ENCODE peak calls at places on chromosomes 6 and 20, in four cellular contexts. A is A549, O is psoas muscle, V is GM12878. S is an unnamed sample.

GRCh38 chr6:143514996-143515760 is 3.7 kb upstream of the FUCA2 start:
- DNase-seq in V (no peak), O (peak; percentile 35), A (no peak), S (no peak)

GRCh38 chr20:44264287-44264686 is 17.2 kb downstream of the GDAP1L1 start:
- DNase-seq in O (no peak), V (no peak), A (no peak), S (no peak)

GRCh38 chr6:1179571-1180459 is 132.1 kb upstream of the FOXQ1 start:
- DNase-seq in O (no peak), V (no peak), A (no peak), S (no peak)

GRCh38 chr6:40485795-40486194 is 101.4 kb downstream of the LRFN2 start:
- DNase-seq in O (no peak), A (no peak), V (no peak), S (no peak)

GRCh38 chr20:62339647-62340062 is 27.5 kb downstream of the LAMA5 start:
- DNase-seq in A (no peak), V (peak; percentile 89), O (peak; percentile 10), S (no peak)

GRCh38 chr6:77926198-77926752 is 273.4 kb downstream of the MEI4 start:
- DNase-seq in O (no peak), A (no peak), V (no peak), S (no peak)

GRCh38 chr6:149725785-149726184 is 7.9 kb upstream of the LATS1 start:
- DNase-seq in O (no peak), V (no peak), A (no peak), S (no peak)

GRCh38 chr6:53299331-53299835 is 49.4 kb downstream of the ELOVL5 start:
- DNase-seq in A (no peak), V (no peak), O (no peak), S (no peak)

GRCh38 chr20:10540636-10541493 is 105.8 kb downstream of the SLX4IP start:
- DNase-seq in O (no peak), V (no peak), A (peak; percentile 86), S (peak; percentile 70)

GRCh38 chr6:118959903-118960302 is 24.9 kb upstream of the MCM9 start:
- DNase-seq in O (no peak), V (no peak), A (no peak), S (no peak)

GRCh38 chr6:46246727-46247126 is 75.9 kb upstream of the ENPP5 start:
- DNase-seq in A (no peak), V (no peak), O (no peak), S (no peak)

GRCh38 chr6:85354761-85355618 is 94.9 kb upstream of the NT5E start:
- DNase-seq in O (peak; percentile 67), V (peak; percentile 25), A (peak; percentile 59), S (peak; percentile 33)

GRCh38 chr6:131532476-131533108 is 40.4 kb upstream of the ARG1 start:
- DNase-seq in O (no peak), V (peak; percentile 23), A (no peak), S (no peak)

DNA sequence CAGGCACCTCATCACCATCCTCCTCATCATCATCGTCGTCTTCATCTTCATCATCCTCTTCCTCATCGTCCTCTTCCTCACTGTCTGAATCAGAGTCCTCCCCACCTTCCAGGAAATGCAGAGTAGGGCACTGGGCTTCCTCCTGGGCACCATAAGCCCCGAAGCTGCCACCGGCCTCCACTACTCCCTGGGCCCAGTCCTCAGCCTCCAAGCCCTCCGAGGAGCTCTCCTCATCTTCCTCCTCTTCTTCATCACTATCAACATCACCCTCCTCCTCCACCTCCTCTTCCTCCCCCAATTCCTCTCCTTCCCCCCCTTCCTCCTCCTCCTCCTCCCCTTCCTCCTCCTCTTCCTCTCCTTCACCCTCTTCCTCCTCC is 1.7 kb downstream of the CENPB start:
- DNase-seq in A (no peak), O (no peak), V (no peak), S (no peak)
- H3K4me3 ChIP-seq in A (peak overlapping the region; percentile 86), O (peak overlapping the region; percentile 79), V (no peak overlapping the region), S (peak overlapping the region; percentile 63)

GRCh38 chr20:25407311-25408169 is at the start of gene GINS1:
- DNase-seq in O (peak; percentile 71), V (peak; percentile 65), A (peak; percentile 96), S (peak; percentile 55)

GRCh38 chr20:25408170-25408547 is 686 bp downstream of the GINS1 start:
- DNase-seq in A (no peak), V (no peak), O (no peak), S (no peak)

GRCh38 chr20:25408890-25409289 is 1.4 kb downstream of the GINS1 start:
- DNase-seq in A (no peak), V (no peak), O (no peak), S (no peak)
- H3K4me3 ChIP-seq in A (peak overlapping the region; percentile 81), V (peak overlapping the region; percentile 87), O (no peak overlapping the region), S (no peak overlapping the region)

DNA sequence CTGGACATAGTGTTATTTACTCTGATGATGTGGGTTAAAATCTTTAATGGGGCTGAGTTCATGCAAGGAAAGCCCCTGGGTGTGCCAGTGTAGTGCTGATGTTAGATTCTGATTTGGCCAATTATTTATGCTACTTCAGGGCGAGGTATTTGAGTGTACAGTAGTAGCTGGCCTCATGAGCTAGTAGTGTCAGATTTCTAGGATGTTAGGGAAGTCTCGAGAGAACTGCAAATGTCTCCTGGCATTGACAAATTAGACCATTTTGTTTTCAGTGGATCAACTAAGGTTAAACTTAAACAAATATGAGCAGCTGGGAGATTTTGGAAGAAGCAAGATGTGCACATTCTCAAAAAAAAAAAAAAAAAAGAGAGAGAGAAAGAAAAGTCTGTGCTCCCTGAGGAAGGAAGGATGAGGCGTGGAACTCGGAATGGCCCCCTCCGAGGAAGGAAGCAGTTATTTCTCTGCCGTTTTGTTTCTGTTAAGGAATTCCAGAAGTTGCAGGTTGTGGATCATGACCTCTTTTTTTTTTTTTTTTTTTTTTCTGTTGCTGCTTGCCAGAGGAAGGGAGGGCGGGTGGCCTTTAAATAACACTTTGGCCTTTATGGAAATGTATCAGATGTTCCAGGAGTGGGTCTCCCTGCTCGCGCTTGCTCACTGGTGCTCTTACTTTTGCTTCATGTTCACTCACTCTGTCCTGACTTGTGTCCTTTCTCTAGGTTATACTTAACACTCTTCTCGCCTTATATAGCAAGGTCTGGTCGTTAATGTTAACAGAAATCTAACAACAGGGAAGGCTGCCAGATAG is 124.5 kb downstream of the TCP11 start:
- DNase-seq in A (no peak), O (peak; percentile 32), V (no peak), S (peak; percentile 64)
- H3K4me3 ChIP-seq in A (no peak overlapping the region), O (peak overlapping the region; percentile 70), V (no peak overlapping the region), S (peak overlapping the region; percentile 40)

GRCh38 chr6:166927240-166927941 is 29.0 kb downstream of the RNASET2 start:
- DNase-seq in A (no peak), V (no peak), O (no peak), S (no peak)

GRCh38 chr6:166927942-166928643 is 28.3 kb downstream of the RNASET2 start:
- DNase-seq in V (no peak), A (no peak), O (no peak), S (no peak)

GRCh38 chr6:166928644-166929515 is 27.5 kb downstream of the RNASET2 start:
- DNase-seq in V (no peak), A (no peak), O (no peak), S (no peak)

GRCh38 chr6:166925141-166925996 is 31.0 kb downstream of the RNASET2 start:
- DNase-seq in O (no peak), V (no peak), A (no peak), S (no peak)

GRCh38 chr6:166926748-166927147 is 29.6 kb downstream of the RNASET2 start:
- DNase-seq in A (no peak), V (no peak), O (no peak), S (no peak)
- H3K4me3 ChIP-seq in A (no peak overlapping the region), V (no peak overlapping the region), O (no peak overlapping the region), S (no peak overlapping the region)

GRCh38 chr6:108119212-108120141 is 44.9 kb upstream of the OSTM1 start:
- DNase-seq in O (no peak), V (no peak), A (no peak), S (no peak)
- H3K4me3 ChIP-seq in O (peak overlapping the region; percentile 82), V (peak overlapping the region; percentile 35), A (no peak overlapping the region), S (peak overlapping the region; percentile 19)

GRCh38 chr6:31559958-31560696 is 12.0 kb upstream of the LTA start:
- DNase-seq in V (peak; percentile 88), O (peak; percentile 62), A (peak; percentile 12), S (no peak)
- H3K4me3 ChIP-seq in V (peak overlapping the region; percentile 55), O (peak overlapping the region; percentile 13), A (no peak overlapping the region), S (no peak overlapping the region)

DNA sequence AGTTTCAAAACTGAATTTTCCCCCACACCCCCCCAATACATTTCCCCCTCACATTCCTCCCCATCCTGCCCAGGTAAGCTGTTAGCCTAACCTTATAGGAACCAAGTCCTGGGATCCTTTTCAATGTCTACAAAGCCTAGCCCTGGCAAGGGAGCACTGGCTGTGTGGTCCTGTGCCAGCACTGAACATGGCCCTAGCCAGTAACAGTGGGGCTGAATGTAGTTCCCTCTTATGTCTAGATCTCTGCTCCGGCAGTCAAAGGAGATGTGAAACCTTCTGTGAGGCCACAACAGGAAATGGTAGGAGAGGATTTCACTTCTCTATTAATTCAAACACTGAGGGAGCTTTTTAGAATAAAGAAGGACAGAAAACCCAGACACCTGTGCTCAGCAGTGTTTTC is 3.4 kb upstream of the HLA-DMB start:
- DNase-seq in O (no peak), V (peak; percentile 84), A (no peak), S (no peak)
- H3K4me3 ChIP-seq in O (no peak overlapping the region), V (peak overlapping the region; percentile 64), A (no peak overlapping the region), S (no peak overlapping the region)

GRCh38 chr20:38129248-38129865 is 35.7 kb downstream of the TGM2 start:
- DNase-seq in O (no peak), A (no peak), V (no peak), S (no peak)
- H3K4me3 ChIP-seq in O (no peak overlapping the region), A (no peak overlapping the region), V (no peak overlapping the region), S (no peak overlapping the region)

GRCh38 chr6:43020847-43021246 is 576 bp upstream of the RRP36 start:
- DNase-seq in A (no peak), V (no peak), O (no peak), S (no peak)
- H3K4me3 ChIP-seq in A (peak overlapping the region; percentile 74), V (peak overlapping the region; percentile 100), O (peak overlapping the region; percentile 97), S (peak overlapping the region; percentile 98)

DNA sequence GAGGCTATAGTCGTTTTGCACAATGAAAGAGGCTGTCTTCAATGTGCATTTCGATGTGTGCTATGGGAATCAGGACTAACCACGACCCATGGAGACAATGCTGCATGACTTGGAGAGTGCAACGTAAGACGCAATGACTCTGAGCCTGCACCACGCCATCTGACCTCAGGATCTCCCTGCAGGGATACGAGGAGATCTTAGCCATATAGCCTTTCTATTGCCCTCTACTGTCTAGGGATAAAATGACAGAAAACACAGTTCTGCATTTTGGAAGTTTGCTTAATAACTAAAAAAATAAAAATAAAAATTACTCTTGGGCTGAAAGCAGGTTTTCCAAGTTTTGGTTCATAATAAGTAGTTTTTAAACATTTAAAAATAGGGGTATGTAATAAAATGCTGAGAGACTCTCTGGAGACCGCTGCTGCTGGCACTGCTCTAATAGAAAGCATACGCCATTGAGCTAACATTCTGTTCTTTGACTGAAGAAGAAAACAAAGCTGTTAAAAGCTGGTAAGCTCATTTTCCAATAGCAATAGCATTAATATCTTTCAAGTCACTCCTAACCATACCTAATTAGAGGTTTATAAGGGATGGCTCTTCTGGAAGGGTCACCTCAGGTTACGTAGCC is 87.2 kb downstream of the PDE7B start:
- DNase-seq in V (no peak), O (peak; percentile 26), A (peak; percentile 17), S (peak; percentile 70)
- H3K4me3 ChIP-seq in V (no peak overlapping the region), O (peak overlapping the region; percentile 55), A (no peak overlapping the region), S (no peak overlapping the region)

S was measured in skeletal muscle cell.